ENCODE peak calls at places on chromosomes 13 and 19, in nine cellular contexts. H is heart left ventricle, T is IMR-90, R is left ventricle myocardium inferior, F is thyroid gland, E is tibial nerve, L is body of pancreas, G is dorsolateral prefrontal cortex, Y is H9. S is an unnamed sample. For H3K27me3, the result is how much of the 10 kb centered on the place peaks cover.

GRCh38 chr19:3692141-3693029 is 7.9 kb downstream of the PIP5K1C start:
- DNase-seq in H (no peak), T (no peak), R (no peak), F (no peak), E (no peak), L (no peak), G (no peak), Y (no peak), S (no peak)

GRCh38 chr13:110853235-110853721 is 61.6 kb downstream of the ANKRD10 start:
- DNase-seq in H (no peak), T (no peak), R (no peak), F (no peak), E (no peak), L (no peak), G (no peak), Y (no peak), S (peak)

GRCh38 chr13:99269627-99270252 is 11.6 kb upstream of the GPR18 start:
- DNase-seq in H (no peak), T (peak), R (no peak), F (no peak), E (no peak), L (no peak), G (no peak), Y (no peak), S (peak)

GRCh38 chr19:3053218-3053621 is 9.1 kb downstream of the TLE5 start:
- DNase-seq in H (no peak), T (no peak), R (no peak), F (no peak), E (no peak), L (no peak), G (no peak), Y (no peak), S (no peak)

GRCh38 chr13:99505814-99506269 is 4.6 kb downstream of the TM9SF2 start:
- DNase-seq in H (no peak), T (peak), R (no peak), F (no peak), E (no peak), L (no peak), G (no peak), Y (no peak), S (no peak)

GRCh38 chr13:70623260-70623659 is 515.0 kb upstream of the KLHL1 start:
- DNase-seq in H (no peak), T (peak), R (no peak), F (no peak), E (no peak), L (no peak), G (no peak), Y (no peak), S (no peak)

GRCh38 chr19:19911150-19911549 is 10.4 kb downstream of the ZNF93 start:
- DNase-seq in H (no peak), T (peak), R (no peak), F (no peak), E (no peak), L (no peak), G (no peak), Y (no peak), S (peak)

GRCh38 chr13:20939662-20940061 is 37.1 kb upstream of the XPO4 start:
- DNase-seq in H (peak), T (no peak), R (peak), F (no peak), E (no peak), L (no peak), G (no peak), Y (no peak), S (no peak)

GRCh38 chr19:10290876-10291553 is 1.3 kb downstream of the ICAM5 start:
- DNase-seq in H (peak), T (peak), R (peak), F (peak), E (no peak), L (peak), G (no peak), Y (peak), S (no peak)

GRCh38 chr19:16442386-16443276 is 29.1 kb downstream of the EPS15L1 start:
- DNase-seq in H (peak), T (no peak), R (peak), F (peak), E (no peak), L (peak), G (no peak), Y (no peak), S (no peak)

GRCh38 chr19:36060430-36060829 is 5.7 kb downstream of the WDR62 start:
- DNase-seq in H (peak), T (peak), R (peak), F (no peak), E (peak), L (peak), G (peak), Y (peak), S (peak)

GRCh38 chr13:35143123-35143522 is 201.1 kb downstream of the NBEA start:
- DNase-seq in H (no peak), T (no peak), R (no peak), F (no peak), E (no peak), L (no peak), G (no peak), Y (no peak), S (no peak)

GRCh38 chr13:47678201-47678963 is 322.7 kb downstream of the SUCLA2 start:
- DNase-seq in H (no peak), T (no peak), R (no peak), F (no peak), E (no peak), L (no peak), G (no peak), Y (no peak), S (peak)

GRCh38 chr13:49457221-49457620 is 13.1 kb downstream of the SETDB2 start:
- DNase-seq in H (no peak), T (peak), R (no peak), F (no peak), E (no peak), L (no peak), G (no peak), Y (no peak), S (no peak)

GRCh38 chr19:11550265-11550664 is 8.8 kb downstream of the ELOF1 start:
- DNase-seq in H (no peak), T (no peak), R (no peak), F (no peak), E (no peak), L (no peak), G (no peak), Y (no peak), S (no peak)

GRCh38 chr19:2983351-2984195 is 6.2 kb downstream of the TLE6 start:
- DNase-seq in H (peak), T (peak), R (peak), F (peak), E (peak), L (peak), G (peak), Y (peak), S (no peak)

GRCh38 chr13:96273196-96273595 is 183.3 kb downstream of the HS6ST3 start:
- DNase-seq in H (no peak), T (no peak), R (no peak), F (no peak), E (no peak), L (no peak), G (no peak), Y (no peak), S (no peak)

GRCh38 chr19:2993579-2993978 is 16.2 kb downstream of the TLE6 start:
- DNase-seq in H (no peak), T (no peak), R (no peak), F (no peak), E (no peak), L (no peak), G (no peak), Y (no peak), S (no peak)

GRCh38 chr19:5828661-5829566 is 10.6 kb downstream of the FUT6 start:
- DNase-seq in H (peak), T (no peak), R (peak), F (peak), E (no peak), L (peak), G (no peak), Y (peak), S (no peak)

GRCh38 chr13:26971990-26972888 is 199.4 kb downstream of the USP12 start:
- DNase-seq in H (no peak), T (peak), R (no peak), F (no peak), E (no peak), L (peak), G (no peak), Y (peak), S (no peak)

GRCh38 chr19:31905980-31906948 is 439.1 kb upstream of the ZNF507 start:
- DNase-seq in H (peak), T (no peak), R (peak), F (no peak), E (peak), L (no peak), G (no peak), Y (no peak), S (no peak)

GRCh38 chr13:114213980-114214379 is 20.7 kb upstream of the CDC16 start:
- DNase-seq in H (no peak), T (no peak), R (no peak), F (no peak), E (no peak), L (no peak), G (no peak), Y (no peak), S (no peak)

GRCh38 chr13:59259416-59260000 is 904.2 kb downstream of the DIAPH3 start:
- DNase-seq in H (no peak), T (no peak), R (no peak), F (no peak), E (no peak), L (no peak), G (no peak), Y (peak), S (no peak)

DNA sequence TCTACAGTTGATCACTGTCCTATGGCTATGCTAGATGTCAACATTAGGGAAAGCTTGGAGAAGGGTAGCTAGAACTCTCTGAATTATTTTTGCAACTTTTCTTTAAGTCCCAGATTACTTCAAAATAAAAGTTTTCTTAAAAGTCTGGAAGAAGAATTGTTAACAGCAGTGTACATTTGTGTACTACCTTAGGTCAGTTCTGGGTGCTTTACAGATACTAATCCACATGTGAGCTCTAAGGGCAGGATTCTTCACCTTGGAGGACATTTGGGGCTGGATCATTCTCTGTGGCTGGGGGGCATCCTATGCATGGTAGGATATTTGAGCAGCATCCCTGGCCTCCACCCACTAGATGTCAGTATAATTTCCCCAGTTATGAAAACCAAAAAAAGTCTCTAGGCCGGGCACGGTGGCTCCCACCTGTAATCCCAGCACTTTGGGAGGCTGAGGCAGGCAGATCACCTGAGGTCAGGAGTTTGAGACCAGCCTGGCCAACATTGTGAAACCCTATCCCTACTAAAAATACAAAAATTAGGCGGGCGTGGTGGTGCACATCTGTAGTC is 2.8 kb downstream of the BRME1 start:
- DNase-seq in H (no peak), T (no peak), R (no peak), F (no peak), E (no peak), L (no peak), G (no peak), Y (no peak), S (no peak)
- TF ChIP-seq CTCF in H (no peak), T (peak), R (peak), F (peak), E (no peak), L (peak), G (no peak), Y (peak), S (peak)

GRCh38 chr19:8684001-8684902 is 14.3 kb downstream of the ACTL9 start:
- DNase-seq in H (no peak), T (no peak), R (no peak), F (no peak), E (no peak), L (no peak), G (no peak), Y (no peak), S (no peak)
- H3K27me3 ChIP-seq in H (under half), T (under half), R (under half), F (under half), E (under half), L (under half), G (under half), Y (under half), S (under half)

DNA sequence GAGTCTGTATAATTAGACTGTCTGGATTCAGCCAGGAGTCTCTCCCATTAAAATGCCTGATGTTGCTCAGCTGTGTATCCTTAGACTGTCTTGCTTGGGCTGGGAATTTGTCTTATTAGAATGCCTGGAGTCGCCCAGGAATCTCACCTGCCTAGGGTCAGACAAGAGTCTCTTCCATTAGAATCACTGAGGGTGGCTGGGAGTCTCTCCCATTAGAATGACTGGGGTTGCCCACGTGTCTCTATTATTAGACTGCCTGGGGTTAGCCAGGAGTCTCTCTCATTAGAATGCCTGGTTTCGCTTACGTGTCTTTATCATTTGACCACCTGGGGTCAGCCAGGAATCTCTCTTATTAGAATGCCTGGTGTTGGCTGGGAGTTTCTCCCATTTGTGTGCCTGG is 1450.0 kb downstream of the UQCRFS1 start:
- DNase-seq in H (no peak), T (no peak), R (no peak), F (no peak), E (no peak), L (no peak), G (no peak), Y (no peak), S (no peak)
- H3K27ac ChIP-seq in H (no peak), T (no peak), R (no peak), F (no peak), E (no peak), L (no peak), G (no peak), Y (no peak), S (no peak)

GRCh38 chr19:47481460-47482052 is 2.5 kb downstream of the KPTN start:
- DNase-seq in H (no peak), T (no peak), R (no peak), F (no peak), E (no peak), L (no peak), G (no peak), Y (no peak), S (no peak)
- TF ChIP-seq CTCF in H (no peak), T (no peak), R (no peak), F (no peak), E (no peak), L (no peak), G (no peak), Y (no peak), S (no peak)

DNA sequence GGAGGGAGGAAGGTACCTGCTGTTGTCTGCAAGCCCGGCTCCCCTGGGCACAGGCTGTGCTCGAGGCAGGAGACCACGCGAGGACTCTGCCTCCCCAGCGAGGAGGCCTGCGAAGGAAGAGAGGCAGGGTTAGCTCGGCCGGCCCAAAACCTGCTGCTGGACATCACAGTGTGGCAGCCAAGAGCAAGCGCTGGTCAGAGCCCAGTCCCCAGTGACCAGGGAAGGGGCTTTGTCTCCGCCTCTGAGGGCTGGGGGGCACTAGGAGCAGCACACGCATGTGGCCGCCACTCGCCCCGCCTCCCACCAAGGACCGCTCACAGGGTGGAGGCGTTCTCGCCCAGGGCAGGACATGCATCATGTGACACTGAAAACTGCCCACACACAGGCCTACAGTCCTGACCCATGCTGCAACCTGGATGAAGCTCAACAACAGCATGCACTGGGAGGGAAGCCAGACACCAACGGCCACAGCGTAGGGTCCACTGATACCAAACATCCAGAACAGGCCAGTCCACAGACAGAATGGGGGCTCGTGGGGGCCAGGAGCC is 8.5 kb downstream of the MIER2 start:
- DNase-seq in H (no peak), T (no peak), R (no peak), F (no peak), E (no peak), L (no peak), G (no peak), Y (no peak), S (no peak)
- H3K27me3 ChIP-seq in H (under half), T (under half), R (under half), F (under half), E (under half), L (under half), G (under half), Y (under half), S (under half)

DNA sequence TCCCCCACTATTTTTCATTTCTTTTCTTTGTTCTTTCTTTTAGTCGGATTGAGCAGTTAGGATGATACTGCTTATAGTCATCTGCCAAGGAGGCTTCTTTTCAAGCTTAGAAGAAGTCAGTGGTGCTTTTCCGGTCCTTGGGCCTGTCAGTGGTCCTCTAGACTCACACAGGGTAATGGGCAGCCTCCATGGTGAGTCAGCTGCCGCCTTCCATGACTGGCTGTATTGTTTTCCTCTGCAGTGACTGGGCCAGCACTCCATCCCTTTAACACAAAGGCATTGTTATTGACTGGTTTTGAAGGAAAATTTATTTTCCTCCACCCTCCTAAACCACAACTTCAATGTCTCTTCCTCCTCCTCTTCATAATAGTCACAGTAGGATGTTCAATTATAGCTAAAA is 47.1 kb upstream of the CNMD start:
- DNase-seq in H (no peak), T (no peak), R (no peak), F (no peak), E (no peak), L (no peak), G (peak), Y (no peak), S (no peak)
- H3K27ac ChIP-seq in H (no peak), T (no peak), R (no peak), F (no peak), E (no peak), L (no peak), G (peak), Y (no peak), S (no peak)

GRCh38 chr13:53198699-53199098 is 170.1 kb downstream of the OLFM4 start:
- DNase-seq in H (no peak), T (no peak), R (no peak), F (no peak), E (no peak), L (no peak), G (no peak), Y (no peak), S (no peak)

GRCh38 chr13:53200075-53200474 is 171.5 kb downstream of the OLFM4 start:
- DNase-seq in H (no peak), T (no peak), R (no peak), F (no peak), E (no peak), L (no peak), G (no peak), Y (no peak), S (no peak)

GRCh38 chr13:53201454-53202225 is 173.0 kb downstream of the OLFM4 start:
- DNase-seq in H (no peak), T (no peak), R (peak), F (peak), E (no peak), L (peak), G (peak), Y (peak), S (no peak)

GRCh38 chr13:53198017-53198416 is 169.4 kb downstream of the OLFM4 start:
- DNase-seq in H (no peak), T (no peak), R (no peak), F (no peak), E (no peak), L (no peak), G (no peak), Y (no peak), S (no peak)

GRCh38 chr13:53200498-53201453 is 172.2 kb downstream of the OLFM4 start:
- DNase-seq in H (peak), T (peak), R (peak), F (peak), E (peak), L (peak), G (peak), Y (peak), S (no peak)
- TF ChIP-seq CTCF in H (peak), T (peak), R (peak), F (peak), E (peak), L (peak), G (peak), Y (peak), S (peak)

DNA sequence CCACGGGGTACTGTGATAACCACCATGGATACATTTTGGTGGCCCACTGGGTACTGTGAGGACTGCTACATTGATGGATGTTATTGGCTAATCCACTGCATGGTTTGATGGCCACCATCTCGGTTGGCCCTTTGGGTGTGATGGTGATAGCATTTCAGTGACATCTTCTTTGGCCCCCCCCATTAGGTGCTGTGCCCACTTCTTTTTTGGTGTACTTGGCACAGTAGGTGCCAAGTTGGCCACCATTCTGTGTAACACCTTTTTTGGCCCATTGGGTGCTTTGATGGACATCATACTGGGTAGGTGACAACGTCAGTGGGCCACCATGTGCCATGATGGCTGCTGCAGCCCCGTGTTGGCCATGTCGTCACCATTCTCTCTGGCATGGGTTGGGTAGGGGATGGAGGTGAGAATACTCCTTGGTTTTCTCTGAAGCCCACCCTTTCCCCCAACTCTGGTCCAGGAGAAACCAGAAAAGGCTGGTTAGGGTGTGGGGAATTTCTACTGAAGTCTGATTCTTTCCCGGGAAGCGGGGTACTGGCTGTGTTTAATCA is 9.2 kb downstream of the FOXA3 start:
- DNase-seq in H (no peak), T (no peak), R (no peak), F (no peak), E (no peak), L (no peak), G (no peak), Y (no peak), S (no peak)
- H3K27me3 ChIP-seq in H (under half), T (under half), R (under half), F (under half), E (under half), L (under half), G (under half), Y (under half), S (under half)

GRCh38 chr19:41426952-41427646 is at the start of gene B3GNT8:
- DNase-seq in H (peak), T (peak), R (peak), F (peak), E (peak), L (peak), G (no peak), Y (peak), S (peak)
- H3K27ac ChIP-seq in H (peak), T (peak), R (peak), F (peak), E (peak), L (peak), G (peak), Y (no peak), S (no peak)

DNA sequence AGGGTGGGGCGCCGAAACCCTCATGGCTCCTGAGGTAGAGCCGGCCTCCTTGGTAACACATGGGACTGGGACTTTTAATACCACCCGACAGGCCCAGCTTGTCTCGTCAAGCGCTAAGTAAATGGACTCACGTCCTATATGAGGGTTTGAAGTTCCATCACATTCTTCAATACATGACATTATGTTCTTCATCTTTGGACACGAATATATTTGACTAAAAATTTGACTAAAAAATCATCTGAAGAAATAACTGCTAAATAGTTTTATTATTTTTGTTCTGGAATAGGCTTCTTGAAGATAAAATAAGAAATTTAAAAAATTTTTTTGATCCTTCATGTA is 335 bp upstream of the ZNF607 start:
- DNase-seq in H (no peak), T (no peak), R (no peak), F (no peak), E (no peak), L (no peak), G (no peak), Y (no peak), S (no peak)
- TF ChIP-seq CTCF in H (no peak), T (no peak), R (peak), F (peak), E (peak), L (no peak), G (no peak), Y (no peak), S (no peak)